ENCODE peak calls at places on chromosome 13, in four cellular contexts. One of them, this sample, is unnamed.

GRCh38 chr13:76326343-76326742 is 559.9 kb downstream of the KCTD12 start:
- DNase-seq in CD4-positive, alpha-beta T cell: no peak
- DNase-seq in endodermal cell: no peak
- DNase-seq in stimulated activated CD4-positive, alpha-beta T cell treated with anti-CD3 and anti-CD28 coated beads, Interleukin-4, amount 100 ng/mL, for 24 hours: no peak
- DNase-seq in this sample: no peak

GRCh38 chr13:51873419-51873818 is 11.7 kb downstream of the CCDC70 start:
- DNase-seq in CD4-positive, alpha-beta T cell: no peak
- DNase-seq in endodermal cell: no peak
- DNase-seq in stimulated activated CD4-positive, alpha-beta T cell treated with anti-CD3 and anti-CD28 coated beads, Interleukin-4, amount 100 ng/mL, for 24 hours: no peak
- DNase-seq in this sample: peak; percentile 25

GRCh38 chr13:30143671-30144400 is 163.5 kb downstream of the KATNAL1 start:
- DNase-seq in CD4-positive, alpha-beta T cell: no peak
- DNase-seq in endodermal cell: no peak
- DNase-seq in stimulated activated CD4-positive, alpha-beta T cell treated with anti-CD3 and anti-CD28 coated beads, Interleukin-4, amount 100 ng/mL, for 24 hours: no peak
- DNase-seq in this sample: peak; percentile 80

GRCh38 chr13:30796132-30796832 is 60.9 kb downstream of the ALOX5AP start:
- DNase-seq in CD4-positive, alpha-beta T cell: no peak
- DNase-seq in endodermal cell: no peak
- DNase-seq in stimulated activated CD4-positive, alpha-beta T cell treated with anti-CD3 and anti-CD28 coated beads, Interleukin-4, amount 100 ng/mL, for 24 hours: peak; percentile 14
- DNase-seq in this sample: peak; percentile 69

GRCh38 chr13:78787189-78787588 is 128.2 kb upstream of the OBI1 start:
- DNase-seq in CD4-positive, alpha-beta T cell: no peak
- DNase-seq in endodermal cell: no peak
- DNase-seq in stimulated activated CD4-positive, alpha-beta T cell treated with anti-CD3 and anti-CD28 coated beads, Interleukin-4, amount 100 ng/mL, for 24 hours: no peak
- DNase-seq in this sample: no peak

GRCh38 chr13:99382428-99383133 is 75.4 kb upstream of the GPR183 start:
- DNase-seq in CD4-positive, alpha-beta T cell: peak; percentile 58
- DNase-seq in endodermal cell: peak; percentile 36
- DNase-seq in stimulated activated CD4-positive, alpha-beta T cell treated with anti-CD3 and anti-CD28 coated beads, Interleukin-4, amount 100 ng/mL, for 24 hours: no peak
- DNase-seq in this sample: no peak

GRCh38 chr13:110524484-110525254 is 36.9 kb downstream of the RAB20 start:
- DNase-seq in CD4-positive, alpha-beta T cell: no peak
- DNase-seq in endodermal cell: no peak
- DNase-seq in stimulated activated CD4-positive, alpha-beta T cell treated with anti-CD3 and anti-CD28 coated beads, Interleukin-4, amount 100 ng/mL, for 24 hours: no peak
- DNase-seq in this sample: peak; percentile 55

GRCh38 chr13:106139407-106139806 is 396.1 kb downstream of the EFNB2 start:
- DNase-seq in CD4-positive, alpha-beta T cell: no peak
- DNase-seq in endodermal cell: no peak
- DNase-seq in stimulated activated CD4-positive, alpha-beta T cell treated with anti-CD3 and anti-CD28 coated beads, Interleukin-4, amount 100 ng/mL, for 24 hours: no peak
- DNase-seq in this sample: no peak

GRCh38 chr13:34351134-34351533 is 533.2 kb downstream of the RFC3 start:
- DNase-seq in CD4-positive, alpha-beta T cell: no peak
- DNase-seq in endodermal cell: no peak
- DNase-seq in stimulated activated CD4-positive, alpha-beta T cell treated with anti-CD3 and anti-CD28 coated beads, Interleukin-4, amount 100 ng/mL, for 24 hours: no peak
- DNase-seq in this sample: no peak

GRCh38 chr13:30872685-30873443 is 33.2 kb upstream of the MEDAG start:
- DNase-seq in CD4-positive, alpha-beta T cell: no peak
- DNase-seq in endodermal cell: peak; percentile 86
- DNase-seq in stimulated activated CD4-positive, alpha-beta T cell treated with anti-CD3 and anti-CD28 coated beads, Interleukin-4, amount 100 ng/mL, for 24 hours: no peak
- DNase-seq in this sample: peak; percentile 91

GRCh38 chr13:107339209-107339608 is 771.3 kb upstream of the ARGLU1 start:
- DNase-seq in CD4-positive, alpha-beta T cell: no peak
- DNase-seq in endodermal cell: no peak
- DNase-seq in stimulated activated CD4-positive, alpha-beta T cell treated with anti-CD3 and anti-CD28 coated beads, Interleukin-4, amount 100 ng/mL, for 24 hours: no peak
- DNase-seq in this sample: peak; percentile 60

GRCh38 chr13:46571189-46571901 is 18.4 kb downstream of the LRCH1 start:
- DNase-seq in CD4-positive, alpha-beta T cell: no peak
- DNase-seq in endodermal cell: no peak
- DNase-seq in stimulated activated CD4-positive, alpha-beta T cell treated with anti-CD3 and anti-CD28 coated beads, Interleukin-4, amount 100 ng/mL, for 24 hours: no peak
- DNase-seq in this sample: peak; percentile 65

GRCh38 chr13:19587635-19588300 is 26.4 kb upstream of the TPTE2 start:
- DNase-seq in CD4-positive, alpha-beta T cell: no peak
- DNase-seq in endodermal cell: peak; percentile 50
- DNase-seq in stimulated activated CD4-positive, alpha-beta T cell treated with anti-CD3 and anti-CD28 coated beads, Interleukin-4, amount 100 ng/mL, for 24 hours: peak; percentile 40
- DNase-seq in this sample: peak; percentile 62

This sample was measured in osteoblast.